ENCODE peak calls at places on chromosomes 5 and 9, in nine cellular contexts. O is hippocampal formation; J is activated CD8-positive, alpha-beta memory T cell treated with anti-CD3 and anti-CD28 coated beads, Interleukin-2, amount 50 U/mL, for 48 hours; X is brain microvascular endothelial cell; V is fibroblast of pulmonary artery; G is HEK293T; P is cardiac fibroblast; E is activated CD4-positive, alpha-beta T cell treated with anti-CD3 and anti-CD28 coated beads for 48 hours; U is stimulated activated naive CD8-positive, alpha-beta T cell treated with anti-CD3 and anti-CD28 coated beads, Interleukin-15, amount 100 ng/mL, for 72 hours. Y is an unnamed sample.

GRCh38 chr9:93223241-93224180 is 39.6 kb downstream of the WNK2 start:
- DNase-seq in O (no peak), X (peak), J (no peak), G (no peak), E (no peak), U (no peak), V (peak), P (peak), Y (no peak)

GRCh38 chr5:82861705-82862104 is 215.5 kb downstream of the TMEM167A start:
- DNase-seq in J (no peak), G (no peak), E (no peak), O (no peak), X (no peak), V (peak), P (peak), U (no peak), Y (no peak)

GRCh38 chr5:62268239-62268638 is 37.8 kb upstream of the KIF2A start:
- DNase-seq in V (peak), X (no peak), P (no peak), J (no peak), E (no peak), G (no peak), U (no peak), O (no peak), Y (no peak)

GRCh38 chr5:174146556-174146955 is 101.0 kb downstream of the NSG2 start:
- DNase-seq in J (no peak), P (no peak), E (no peak), O (no peak), U (no peak), V (no peak), X (no peak), G (no peak), Y (no peak)

GRCh38 chr9:135574331-135574730 is 12.8 kb downstream of the PAEP start:
- DNase-seq in O (no peak), V (no peak), J (no peak), G (no peak), E (no peak), U (no peak), X (no peak), P (no peak), Y (no peak)

GRCh38 chr9:70083429-70083828 is 39.8 kb downstream of the MAMDC2 start:
- DNase-seq in G (no peak), V (peak), E (no peak), P (peak), U (no peak), X (no peak), J (no peak), O (no peak), Y (no peak)

GRCh38 chr5:137040641-137041340 is 458.3 kb downstream of the SPOCK1 start:
- DNase-seq in E (no peak), X (no peak), U (no peak), V (no peak), P (no peak), J (no peak), G (no peak), O (no peak), Y (no peak)

GRCh38 chr9:126587187-126588185 is 26.2 kb upstream of the LMX1B start:
- DNase-seq in E (no peak), P (peak), X (peak), G (no peak), V (peak), O (peak), U (no peak), J (no peak), Y (peak)

GRCh38 chr5:151147033-151147432 is 10.5 kb downstream of the ANXA6 start:
- DNase-seq in P (no peak), O (no peak), G (no peak), J (no peak), U (no peak), E (no peak), X (no peak), V (no peak), Y (no peak)

GRCh38 chr5:65364907-65365306 is 116.8 kb downstream of the ADAMTS6 start:
- DNase-seq in X (peak), G (no peak), P (peak), O (no peak), V (peak), U (no peak), E (no peak), J (no peak), Y (no peak)

Y was measured in midbrain.